ENCODE peak calls at places on chromosomes 12 and 14, in six cellular contexts. Q is NCI-H226, W is non-pigmented ciliary epithelial cell, C is lower lobe of right lung, J is NCI-H2081, F is NCI-H510A treated with DMSO at 0.1 percent for 48 hours. T is an unnamed sample.

GRCh38 chr14:100568164-100568997 is 18.8 kb downstream of the BEGAIN start:
- DNase-seq in Q (no peak), W (no peak), C (no peak), J (no peak), F (no peak), T (no peak)

GRCh38 chr14:68308695-68309094 is 484.2 kb downstream of the ZFP36L1 start:
- DNase-seq in Q (no peak), W (no peak), C (no peak), J (no peak), F (no peak), T (no peak)

GRCh38 chr14:63605041-63605532 is 36.6 kb downstream of the WDR89 start:
- DNase-seq in Q (no peak), W (no peak), C (no peak), J (no peak), F (no peak), T (no peak)

GRCh38 chr14:69316449-69317391 is 56.8 kb downstream of the GALNT16 start:
- DNase-seq in Q (peak), W (peak), C (peak), J (no peak), F (no peak), T (peak)

GRCh38 chr12:54125950-54126695 is 62.7 kb downstream of the SMUG1 start:
- DNase-seq in Q (no peak), W (no peak), C (no peak), J (no peak), F (peak), T (no peak)

GRCh38 chr12:28104893-28105864 is 85.1 kb upstream of the CCDC91 start:
- DNase-seq in Q (no peak), W (no peak), C (no peak), J (no peak), F (no peak), T (no peak)

GRCh38 chr14:43031598-43031997 is 1424.9 kb downstream of the LRFN5 start:
- DNase-seq in Q (no peak), W (no peak), C (no peak), J (no peak), F (no peak), T (no peak)

GRCh38 chr14:33790996-33791395 is 159.9 kb downstream of the EGLN3 start:
- DNase-seq in Q (no peak), W (no peak), C (no peak), J (no peak), F (no peak), T (no peak)